ENCODE peak calls at places on chromosomes 6 and 20, in four cellular contexts. One of them, this sample, is unnamed.

GRCh38 chr6:12148841-12149240 is 136.7 kb downstream of the HIVEP1 start:
- DNase-seq in transverse colon: no peak
- DNase-seq in SK-N-SH: no peak
- DNase-seq in cardiac muscle cell: no peak
- DNase-seq in this sample: no peak

GRCh38 chr6:37514840-37515239 is 15.1 kb upstream of the CCDC167 start:
- DNase-seq in transverse colon: no peak
- DNase-seq in SK-N-SH: no peak
- DNase-seq in cardiac muscle cell: no peak
- DNase-seq in this sample: no peak

GRCh38 chr6:79798841-79799240 is 148.5 kb downstream of the ELOVL4 start:
- DNase-seq in transverse colon: no peak
- DNase-seq in SK-N-SH: no peak
- DNase-seq in cardiac muscle cell: no peak
- DNase-seq in this sample: no peak

GRCh38 chr20:14336667-14337066 is 745 bp downstream of the FLRT3 start:
- DNase-seq in transverse colon: no peak
- DNase-seq in SK-N-SH: no peak
- DNase-seq in cardiac muscle cell: peak; percentile 2
- DNase-seq in this sample: no peak

GRCh38 chr6:152270301-152270925 is 366.7 kb downstream of the SYNE1 start:
- DNase-seq in transverse colon: no peak
- DNase-seq in SK-N-SH: no peak
- DNase-seq in cardiac muscle cell: peak; percentile 43
- DNase-seq in this sample: no peak

GRCh38 chr20:22577515-22578220 is 6.7 kb downstream of the FOXA2 start:
- DNase-seq in transverse colon: peak; percentile 45
- DNase-seq in SK-N-SH: no peak
- DNase-seq in cardiac muscle cell: no peak
- DNase-seq in this sample: peak; percentile 45

GRCh38 chr6:82569022-82569421 is 205.4 kb downstream of the TPBG start:
- DNase-seq in transverse colon: no peak
- DNase-seq in SK-N-SH: no peak
- DNase-seq in cardiac muscle cell: no peak
- DNase-seq in this sample: no peak

GRCh38 chr20:25257756-25258462 is 10.0 kb downstream of the PYGB start:
- DNase-seq in transverse colon: peak; percentile 18
- DNase-seq in SK-N-SH: no peak
- DNase-seq in cardiac muscle cell: no peak
- DNase-seq in this sample: no peak

GRCh38 chr6:6583836-6584235 is 4.7 kb upstream of the LY86 start:
- DNase-seq in transverse colon: no peak
- DNase-seq in SK-N-SH: no peak
- DNase-seq in cardiac muscle cell: no peak
- DNase-seq in this sample: no peak

GRCh38 chr20:57507477-57507876 is 17.5 kb downstream of the CTCFL start:
- DNase-seq in transverse colon: no peak
- DNase-seq in SK-N-SH: no peak
- DNase-seq in cardiac muscle cell: peak; percentile 16
- DNase-seq in this sample: no peak

GRCh38 chr6:129659590-129660345 is 50.2 kb downstream of the ARHGAP18 start:
- DNase-seq in transverse colon: no peak
- DNase-seq in SK-N-SH: no peak
- DNase-seq in cardiac muscle cell: peak; percentile 81
- DNase-seq in this sample: no peak

GRCh38 chr6:158083687-158084325 is 84.3 kb downstream of the SERAC1 start:
- DNase-seq in transverse colon: no peak
- DNase-seq in SK-N-SH: no peak
- DNase-seq in cardiac muscle cell: no peak
- DNase-seq in this sample: no peak

GRCh38 chr6:168124921-168125320 is 45.9 kb upstream of the FRMD1 start:
- DNase-seq in transverse colon: no peak
- DNase-seq in SK-N-SH: no peak
- DNase-seq in cardiac muscle cell: no peak
- DNase-seq in this sample: no peak

GRCh38 chr6:136526196-136526930 is 23.9 kb downstream of the MAP7 start:
- DNase-seq in transverse colon: no peak
- DNase-seq in SK-N-SH: peak; percentile 76
- DNase-seq in cardiac muscle cell: peak; percentile 81
- DNase-seq in this sample: peak; percentile 75

GRCh38 chr6:35089216-35089934 is 51.8 kb downstream of the TCP11 start:
- DNase-seq in transverse colon: no peak
- DNase-seq in SK-N-SH: peak; percentile 8
- DNase-seq in cardiac muscle cell: no peak
- DNase-seq in this sample: no peak

GRCh38 chr6:122116912-122117663 is 282.4 kb upstream of the HSF2 start:
- DNase-seq in transverse colon: no peak
- DNase-seq in SK-N-SH: no peak
- DNase-seq in cardiac muscle cell: no peak
- DNase-seq in this sample: no peak

GRCh38 chr6:3723251-3723650 is 28.3 kb downstream of the PXDC1 start:
- DNase-seq in transverse colon: no peak
- DNase-seq in SK-N-SH: no peak
- DNase-seq in cardiac muscle cell: no peak
- DNase-seq in this sample: no peak

GRCh38 chr6:38266921-38267354 is 372.8 kb downstream of the BTBD9 start:
- DNase-seq in transverse colon: no peak
- DNase-seq in SK-N-SH: peak; percentile 71
- DNase-seq in cardiac muscle cell: no peak
- DNase-seq in this sample: no peak

GRCh38 chr6:129501401-129502051 is 208.5 kb downstream of the ARHGAP18 start:
- DNase-seq in transverse colon: peak; percentile 14
- DNase-seq in SK-N-SH: no peak
- DNase-seq in cardiac muscle cell: peak; percentile 92
- DNase-seq in this sample: peak; percentile 37

GRCh38 chr20:58048096-58048702 is 180.3 kb downstream of the ANKRD60 start:
- DNase-seq in transverse colon: no peak
- DNase-seq in SK-N-SH: no peak
- DNase-seq in cardiac muscle cell: peak; percentile 60
- DNase-seq in this sample: no peak

GRCh38 chr6:107411161-107411560 is 48.2 kb downstream of the PDSS2 start:
- DNase-seq in transverse colon: no peak
- DNase-seq in SK-N-SH: no peak
- DNase-seq in cardiac muscle cell: no peak
- DNase-seq in this sample: no peak

GRCh38 chr6:150008588-150008987 is 16.7 kb downstream of the RAET1L start:
- DNase-seq in transverse colon: no peak
- DNase-seq in SK-N-SH: no peak
- DNase-seq in cardiac muscle cell: no peak
- DNase-seq in this sample: no peak

GRCh38 chr20:61845276-61845675 is 220.4 kb downstream of the TAF4 start:
- DNase-seq in transverse colon: no peak
- DNase-seq in SK-N-SH: no peak
- DNase-seq in cardiac muscle cell: no peak
- DNase-seq in this sample: no peak

GRCh38 chr20:61263084-61263695 is 11.1 kb downstream of the CDH4 start:
- DNase-seq in transverse colon: no peak
- DNase-seq in SK-N-SH: peak; percentile 53
- DNase-seq in cardiac muscle cell: peak; percentile 22
- DNase-seq in this sample: peak; percentile 76

GRCh38 chr6:36780517-36781210 is 58.6 kb downstream of the CPNE5 start:
- DNase-seq in transverse colon: no peak
- DNase-seq in SK-N-SH: no peak
- DNase-seq in cardiac muscle cell: no peak
- DNase-seq in this sample: no peak

GRCh38 chr20:3778976-3779375 is 2.3 kb downstream of the SPEF1 start:
- DNase-seq in transverse colon: no peak
- DNase-seq in SK-N-SH: no peak
- DNase-seq in cardiac muscle cell: no peak
- DNase-seq in this sample: no peak

GRCh38 chr20:41330343-41330720 is 10.3 kb upstream of the LPIN3 start:
- DNase-seq in transverse colon: no peak
- DNase-seq in SK-N-SH: no peak
- DNase-seq in cardiac muscle cell: no peak
- DNase-seq in this sample: no peak

GRCh38 chr20:56573989-56574388 is 40.9 kb downstream of the FAM209B start:
- DNase-seq in transverse colon: no peak
- DNase-seq in SK-N-SH: no peak
- DNase-seq in cardiac muscle cell: no peak
- DNase-seq in this sample: no peak

GRCh38 chr20:58011106-58011946 is 217.1 kb downstream of the ANKRD60 start:
- DNase-seq in transverse colon: no peak
- DNase-seq in SK-N-SH: no peak
- DNase-seq in cardiac muscle cell: no peak
- DNase-seq in this sample: no peak

GRCh38 chr6:134145786-134146185 is 93.4 kb upstream of the SLC2A12 start:
- DNase-seq in transverse colon: no peak
- DNase-seq in SK-N-SH: no peak
- DNase-seq in cardiac muscle cell: peak; percentile 69
- DNase-seq in this sample: no peak

GRCh38 chr20:51946581-51946980 is 144.3 kb upstream of the SALL4 start:
- DNase-seq in transverse colon: no peak
- DNase-seq in SK-N-SH: no peak
- DNase-seq in cardiac muscle cell: peak; percentile 73
- DNase-seq in this sample: no peak

GRCh38 chr20:48010623-48011022 is 225.3 kb upstream of the SULF2 start:
- DNase-seq in transverse colon: no peak
- DNase-seq in SK-N-SH: no peak
- DNase-seq in cardiac muscle cell: no peak
- DNase-seq in this sample: no peak

GRCh38 chr20:48008850-48009535 is 223.7 kb upstream of the SULF2 start:
- DNase-seq in transverse colon: no peak
- DNase-seq in SK-N-SH: no peak
- DNase-seq in cardiac muscle cell: peak; percentile 79
- DNase-seq in this sample: no peak

GRCh38 chr20:48015136-48015925 is 230.1 kb upstream of the SULF2 start:
- DNase-seq in transverse colon: no peak
- DNase-seq in SK-N-SH: no peak
- DNase-seq in cardiac muscle cell: peak; percentile 45
- DNase-seq in this sample: no peak

GRCh38 chr20:48011025-48011424 is 225.7 kb upstream of the SULF2 start:
- DNase-seq in transverse colon: no peak
- DNase-seq in SK-N-SH: no peak
- DNase-seq in cardiac muscle cell: no peak
- DNase-seq in this sample: no peak

DNA sequence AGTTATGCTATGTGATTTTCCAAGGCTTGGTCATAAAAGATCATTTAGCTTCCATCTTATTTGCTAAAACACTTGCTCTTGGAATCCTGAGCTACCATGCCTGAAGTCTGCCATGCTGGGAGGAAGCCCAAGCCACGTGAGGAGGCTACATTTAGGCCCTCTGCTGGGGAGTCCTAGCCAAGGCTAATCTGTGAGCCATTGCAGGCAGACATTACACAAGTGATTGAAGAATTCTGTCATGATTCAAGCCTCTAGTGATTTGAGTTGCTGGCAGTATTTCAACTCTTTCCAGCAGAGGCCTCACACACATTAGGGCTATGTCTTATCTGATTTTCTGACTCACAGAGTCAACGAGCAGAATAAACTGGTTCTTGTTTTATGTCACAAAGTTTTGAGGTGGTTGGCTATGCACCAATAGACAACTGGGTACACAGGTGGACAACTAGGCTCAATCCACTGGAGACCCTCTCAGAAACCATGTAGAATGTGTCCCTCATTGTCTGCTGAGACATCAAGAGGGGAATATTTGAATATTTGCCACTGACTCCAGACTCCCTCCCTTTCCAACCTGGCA is 227.2 kb upstream of the SULF2 start:
- DNase-seq in transverse colon: no peak
- DNase-seq in SK-N-SH: peak; percentile 27
- DNase-seq in cardiac muscle cell: peak; percentile 96
- DNase-seq in this sample: no peak
- TF ChIP-seq CTCF in transverse colon: no peak
- TF ChIP-seq CTCF in SK-N-SH: peak; percentile 33
- TF ChIP-seq CTCF in cardiac muscle cell: peak; percentile 57
- TF ChIP-seq CTCF in this sample: no peak

DNA sequence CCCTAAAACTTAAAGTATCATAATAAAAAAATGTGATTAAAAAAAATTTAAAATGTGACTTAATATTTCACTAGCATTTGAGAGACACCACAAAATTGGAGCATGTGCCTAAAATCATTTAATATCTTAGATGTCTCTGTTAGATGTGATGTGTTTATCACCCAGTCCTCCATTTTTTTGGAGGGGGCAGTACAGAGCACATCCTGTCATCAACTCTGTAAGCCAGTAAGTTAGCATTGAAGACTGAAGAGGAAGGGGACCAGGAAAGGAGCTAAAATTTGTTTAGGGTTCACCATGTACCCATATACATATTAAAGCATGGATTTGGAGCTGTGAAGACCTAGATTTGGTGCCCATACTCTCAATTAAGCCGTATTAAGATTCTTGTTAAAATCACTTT is 30.7 kb upstream of the ADIG start:
- DNase-seq in transverse colon: no peak
- DNase-seq in SK-N-SH: no peak
- DNase-seq in cardiac muscle cell: no peak
- DNase-seq in this sample: no peak
- TF ChIP-seq CTCF in transverse colon: no peak
- TF ChIP-seq CTCF in SK-N-SH: no peak
- TF ChIP-seq CTCF in cardiac muscle cell: no peak
- TF ChIP-seq CTCF in this sample: no peak

DNA sequence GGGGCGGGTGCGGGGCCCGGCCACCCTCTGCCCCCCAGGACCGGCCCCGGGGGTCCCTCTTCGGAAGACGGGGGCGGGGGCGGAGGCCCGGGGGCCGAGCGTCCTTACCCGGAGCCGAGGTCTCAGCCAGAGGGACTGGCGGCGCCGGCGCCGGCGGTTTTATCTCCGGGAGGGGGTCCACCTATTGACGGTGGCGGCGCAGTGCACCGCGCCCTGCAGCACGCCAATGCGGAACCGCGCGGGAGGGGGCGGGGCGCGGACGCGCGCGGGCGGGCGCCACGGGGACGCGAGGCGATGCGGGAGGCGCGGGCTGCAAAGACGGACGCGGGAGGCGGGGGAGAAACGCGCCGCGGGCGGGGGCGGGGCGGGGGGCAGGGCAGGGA is at the start of gene EEF1A2:
- DNase-seq in transverse colon: no peak
- DNase-seq in SK-N-SH: peak; percentile 87
- DNase-seq in cardiac muscle cell: no peak
- DNase-seq in this sample: peak; percentile 52
- TF ChIP-seq CTCF in transverse colon: no peak
- TF ChIP-seq CTCF in SK-N-SH: no peak
- TF ChIP-seq CTCF in cardiac muscle cell: no peak
- TF ChIP-seq CTCF in this sample: no peak

GRCh38 chr6:137903274-137903932 is 36.3 kb downstream of the TNFAIP3 start:
- DNase-seq in transverse colon: no peak
- DNase-seq in SK-N-SH: no peak
- DNase-seq in cardiac muscle cell: no peak
- DNase-seq in this sample: no peak

GRCh38 chr6:137903933-137904821 is 37.1 kb downstream of the TNFAIP3 start:
- DNase-seq in transverse colon: no peak
- DNase-seq in SK-N-SH: no peak
- DNase-seq in cardiac muscle cell: peak; percentile 40
- DNase-seq in this sample: no peak

GRCh38 chr6:137902721-137903120 is 35.7 kb downstream of the TNFAIP3 start:
- DNase-seq in transverse colon: no peak
- DNase-seq in SK-N-SH: no peak
- DNase-seq in cardiac muscle cell: no peak
- DNase-seq in this sample: no peak

GRCh38 chr6:137900815-137901214 is 33.8 kb downstream of the TNFAIP3 start:
- DNase-seq in transverse colon: no peak
- DNase-seq in SK-N-SH: no peak
- DNase-seq in cardiac muscle cell: no peak
- DNase-seq in this sample: no peak

GRCh38 chr6:137901454-137901853 is 34.4 kb downstream of the TNFAIP3 start:
- DNase-seq in transverse colon: no peak
- DNase-seq in SK-N-SH: no peak
- DNase-seq in cardiac muscle cell: no peak
- DNase-seq in this sample: no peak
- TF ChIP-seq CTCF in transverse colon: no peak
- TF ChIP-seq CTCF in SK-N-SH: no peak
- TF ChIP-seq CTCF in cardiac muscle cell: no peak
- TF ChIP-seq CTCF in this sample: no peak